ENCODE peak calls at places on chromosomes 4 and X, in four cellular contexts. G is GM12878, Q is K562, I is HepG2. L is an unnamed sample.

GRCh38 chr4:140019619-140020367 is 134.2 kb downstream of the MAML3 start:
- DNase-seq in G (no peak), Q (no peak), I (peak), L (no peak)

GRCh38 chr4:142567199-142567598 is 278.9 kb downstream of the INPP4B start:
- DNase-seq in G (no peak), Q (no peak), I (no peak), L (peak)

GRCh38 chr4:186441502-186441901 is 113.9 kb downstream of the MTNR1A start:
- DNase-seq in G (no peak), Q (no peak), I (no peak), L (no peak)

GRCh38 chrX:136907626-136908025 is 27.1 kb upstream of the RBMX start:
- DNase-seq in G (no peak), Q (no peak), I (no peak), L (no peak)

GRCh38 chr4:55175779-55176231 is 50.4 kb upstream of the KDR start:
- DNase-seq in G (no peak), Q (no peak), I (no peak), L (no peak)

GRCh38 chr4:54614094-54614493 is 43.7 kb upstream of the KIT start:
- DNase-seq in G (no peak), Q (no peak), I (no peak), L (no peak)

GRCh38 chrX:48702716-48703115 is 6.2 kb downstream of the SUV39H1 start:
- DNase-seq in G (no peak), Q (no peak), I (no peak), L (no peak)

GRCh38 chr4:76687730-76688441 is 210.1 kb downstream of the SOWAHB start:
- DNase-seq in G (no peak), Q (no peak), I (no peak), L (no peak)

GRCh38 chr4:184274288-184274951 is 56.7 kb upstream of the ENPP6 start:
- DNase-seq in G (no peak), Q (no peak), I (no peak), L (no peak)

GRCh38 chr4:80336582-80336981 is 1.1 kb downstream of the CFAP299 start:
- DNase-seq in G (no peak), Q (peak), I (peak), L (peak)

GRCh38 chr4:169252339-169253086 is 18.2 kb downstream of the SH3RF1 start:
- DNase-seq in G (no peak), Q (no peak), I (no peak), L (no peak)

GRCh38 chr4:183287677-183288076 is 32.4 kb downstream of the CLDN22 start:
- DNase-seq in G (no peak), Q (no peak), I (no peak), L (no peak)

GRCh38 chrX:47523297-47523696 is 37.7 kb upstream of the ARAF start:
- DNase-seq in G (no peak), Q (peak), I (peak), L (peak)

GRCh38 chr4:114005569-114006442 is 26.4 kb upstream of the ARSJ start:
- DNase-seq in G (no peak), Q (no peak), I (no peak), L (no peak)

GRCh38 chrX:13304052-13304451 is 15.8 kb downstream of the ATXN3L start:
- DNase-seq in G (no peak), Q (no peak), I (no peak), L (no peak)

GRCh38 chr4:115315182-115315581 is 201.8 kb upstream of the NDST4 start:
- DNase-seq in G (no peak), Q (no peak), I (no peak), L (peak)

GRCh38 chr4:39043697-39044363 is 11.6 kb upstream of the TMEM156 start:
- DNase-seq in G (peak), Q (no peak), I (peak), L (no peak)

GRCh38 chr4:99833766-99834165 is 17.1 kb downstream of the DAPP1 start:
- DNase-seq in G (no peak), Q (no peak), I (no peak), L (no peak)

GRCh38 chr4:88211473-88212252 is 53.2 kb upstream of the ABCG2 start:
- DNase-seq in G (no peak), Q (peak), I (peak), L (no peak)

GRCh38 chrX:129013574-129013973 is 509.7 kb downstream of the SMARCA1 start:
- DNase-seq in G (no peak), Q (no peak), I (no peak), L (peak)

DNA sequence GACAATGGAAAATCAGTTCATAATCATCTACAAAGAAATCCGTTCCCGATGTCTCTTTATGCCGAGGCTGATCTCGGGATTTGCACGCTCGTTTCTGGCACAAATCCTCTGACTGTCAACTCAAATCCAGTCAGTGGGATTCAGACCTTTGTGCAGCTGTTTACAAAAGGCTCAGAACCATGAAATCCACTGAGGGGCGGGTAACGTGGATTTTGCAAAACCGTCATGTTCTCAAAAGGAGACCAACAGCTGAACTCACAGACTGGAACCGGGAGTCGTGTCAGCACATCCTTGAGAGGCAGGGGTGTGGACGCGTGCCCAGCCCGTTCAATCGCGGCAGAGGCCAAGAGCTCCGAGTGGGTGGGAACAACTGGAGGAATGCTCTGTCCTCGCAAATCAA is 46.4 kb downstream of the ACOX3 start:
- DNase-seq in G (no peak), Q (no peak), I (no peak), L (no peak)
- TF ChIP-seq TCF7 in G (no peak), Q (no peak), I (no peak), L (no peak)

GRCh38 chr4:117421706-117422105 is 336.3 kb upstream of the TRAM1L1 start:
- DNase-seq in G (no peak), Q (no peak), I (no peak), L (no peak)

GRCh38 chr4:117420966-117421365 is 335.6 kb upstream of the TRAM1L1 start:
- DNase-seq in G (no peak), Q (no peak), I (no peak), L (no peak)

GRCh38 chr4:117422272-117422671 is 336.9 kb upstream of the TRAM1L1 start:
- DNase-seq in G (no peak), Q (no peak), I (no peak), L (no peak)

GRCh38 chr4:117412661-117413060 is 327.3 kb upstream of the TRAM1L1 start:
- DNase-seq in G (no peak), Q (no peak), I (no peak), L (no peak)

DNA sequence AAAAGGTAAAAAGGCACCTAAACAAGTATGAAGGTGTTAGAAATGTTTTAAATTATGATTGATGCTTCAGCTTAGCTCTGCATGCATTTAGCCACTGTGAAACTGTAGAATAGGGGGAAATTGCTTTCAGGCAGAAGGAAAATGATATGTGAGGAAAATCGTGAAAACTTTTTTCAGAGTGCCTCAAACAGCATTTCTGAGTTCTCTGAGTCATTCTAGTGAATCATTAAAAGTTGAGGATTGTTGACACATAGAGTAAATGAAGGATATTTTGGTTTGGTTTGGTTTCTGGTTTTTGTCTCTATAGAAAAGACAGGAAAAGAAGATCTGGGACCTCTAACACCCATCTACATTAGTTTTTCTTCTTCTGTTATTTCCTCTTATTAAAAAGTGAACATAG is 332.5 kb upstream of the TRAM1L1 start:
- DNase-seq in G (no peak), Q (no peak), I (no peak), L (no peak)
- TF ChIP-seq ESRRA in G (no peak), Q (no peak), I (no peak), L (no peak)

GRCh38 chr4:7156273-7157139 is 35.8 kb upstream of the SORCS2 start:
- DNase-seq in G (no peak), Q (peak), I (no peak), L (peak)
- TF ChIP-seq TCF7 in G (no peak), Q (no peak), I (no peak), L (no peak)

GRCh38 chr4:23920716-23921446 is 31.0 kb upstream of the PPARGC1A start:
- DNase-seq in G (no peak), Q (no peak), I (no peak), L (no peak)

GRCh38 chr4:23911675-23912455 is 22.0 kb upstream of the PPARGC1A start:
- DNase-seq in G (no peak), Q (no peak), I (no peak), L (no peak)

GRCh38 chr4:23921447-23921845 is 31.6 kb upstream of the PPARGC1A start:
- DNase-seq in G (no peak), Q (no peak), I (no peak), L (no peak)

GRCh38 chr4:23920296-23920695 is 30.4 kb upstream of the PPARGC1A start:
- DNase-seq in G (no peak), Q (no peak), I (no peak), L (no peak)

DNA sequence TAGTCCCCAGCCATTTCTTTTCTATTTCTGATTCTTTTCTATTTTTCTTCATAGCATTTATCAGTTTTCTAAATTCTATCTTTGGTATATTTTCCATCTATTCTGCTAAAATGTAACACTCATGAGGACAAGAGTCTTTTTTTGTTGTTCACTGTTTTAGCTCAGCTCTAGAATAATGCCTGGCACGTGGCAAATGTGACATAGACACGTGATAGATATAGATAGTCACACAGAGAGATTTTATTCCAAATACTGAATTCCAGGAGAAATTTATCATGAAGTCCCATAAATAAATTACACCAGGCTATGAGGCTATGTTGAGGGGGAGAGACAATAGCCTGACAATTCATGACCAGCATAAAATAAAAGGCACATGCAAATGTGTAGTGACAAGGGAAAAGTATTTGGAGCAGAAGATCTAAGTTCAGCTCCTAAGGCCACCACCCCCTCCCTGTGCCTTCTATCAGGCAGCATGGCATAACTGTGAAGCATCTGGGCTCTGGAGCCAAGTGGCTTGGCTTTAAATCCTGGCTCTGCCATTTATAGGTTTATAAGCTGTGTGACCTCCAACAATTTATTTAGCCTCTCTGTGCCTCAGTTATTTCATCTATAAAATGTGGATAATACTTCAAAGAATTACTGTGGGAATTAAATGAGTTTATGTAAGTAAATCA is 25.7 kb upstream of the PPARGC1A start:
- DNase-seq in G (no peak), Q (no peak), I (no peak), L (no peak)
- TF ChIP-seq ESRRA in G (no peak), Q (no peak), I (no peak), L (no peak)

DNA sequence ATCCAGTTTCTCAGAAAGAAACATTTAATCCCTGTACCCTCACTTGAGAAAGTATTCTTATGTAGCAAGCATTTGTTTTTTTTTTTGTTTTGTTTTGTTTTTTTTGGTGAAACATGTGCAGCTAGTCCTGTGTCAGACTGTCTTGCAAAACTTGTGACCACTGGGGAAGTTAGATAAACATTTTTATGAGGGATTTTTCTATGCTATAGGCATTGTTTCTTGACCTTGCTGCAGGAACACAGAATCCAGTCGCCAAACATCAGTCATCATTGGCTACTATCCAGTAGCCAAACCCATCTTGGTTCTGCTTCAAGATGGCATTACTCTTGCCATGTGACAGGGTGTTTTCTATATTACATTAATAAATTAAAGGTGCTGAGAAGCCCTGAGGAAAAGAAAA is 7.7 kb upstream of the MAPK10 start:
- DNase-seq in G (no peak), Q (no peak), I (no peak), L (no peak)
- TF ChIP-seq TCF7 in G (no peak), Q (no peak), I (no peak), L (no peak)

DNA sequence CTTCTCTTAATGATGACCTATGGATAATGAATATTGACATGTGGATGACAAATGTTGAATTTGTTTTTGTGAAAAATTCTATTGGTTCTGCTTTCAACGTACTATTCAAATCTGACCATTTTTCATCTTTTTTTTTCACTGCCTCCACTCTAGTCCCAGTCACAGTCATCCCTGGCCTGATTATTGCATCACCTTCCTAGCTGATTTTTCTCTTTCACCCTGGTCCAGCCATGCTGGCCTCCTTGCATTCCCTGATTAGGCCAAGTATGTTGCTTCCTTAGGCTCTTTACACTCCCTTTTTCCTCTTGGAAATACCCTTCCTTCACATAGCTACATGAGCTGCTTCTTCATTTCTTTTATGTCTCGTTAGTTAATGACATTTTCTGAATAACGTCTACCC is 58.1 kb upstream of the MAP9 start:
- DNase-seq in G (no peak), Q (no peak), I (no peak), L (no peak)
- TF ChIP-seq ESRRA in G (no peak), Q (no peak), I (no peak), L (no peak)

GRCh38 chr4:27790911-27791310 is 930.3 kb downstream of the STIM2 start:
- DNase-seq in G (no peak), Q (no peak), I (no peak), L (no peak)
- TF ChIP-seq TCF7 in G (no peak), Q (no peak), I (no peak), L (no peak)

DNA sequence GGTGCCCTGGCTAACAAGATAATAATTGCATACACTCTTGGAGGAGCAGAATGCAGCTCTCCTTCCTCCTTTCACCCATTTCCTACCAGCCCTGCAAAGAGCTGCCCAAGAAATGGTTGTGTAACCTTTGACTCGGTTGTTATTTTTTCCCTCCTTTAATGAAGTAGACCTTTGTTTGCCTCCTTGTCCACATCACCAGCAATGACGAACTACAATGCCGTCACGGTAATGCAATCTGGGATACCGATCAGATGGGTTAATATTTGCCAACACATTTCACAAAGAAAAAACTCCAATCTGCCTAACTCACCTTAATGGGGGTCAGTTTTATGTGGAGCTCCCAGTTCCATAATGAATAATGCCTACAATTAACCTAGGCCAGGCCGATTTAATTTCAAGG is 32.0 kb downstream of the GPRIN3 start:
- DNase-seq in G (no peak), Q (no peak), I (no peak), L (no peak)
- TF ChIP-seq ESRRA in G (no peak), Q (no peak), I (no peak), L (no peak)

L was measured in WTC11.